ENCODE peak calls at places on chromosomes 16 and 17, in five cellular contexts. One of them, this sample, is unnamed.

GRCh38 chr17:62824290-62825135 is 16.4 kb upstream of the MARCHF10 start:
- DNase-seq in heart left ventricle: no peak
- DNase-seq in transverse colon: no peak
- DNase-seq in esophagus squamous epithelium: no peak
- DNase-seq in right lobe of liver: no peak
- DNase-seq in this sample: no peak

GRCh38 chr16:47043970-47044684 is 70.7 kb upstream of the DNAJA2 start:
- DNase-seq in esophagus squamous epithelium: no peak
- DNase-seq in transverse colon: no peak
- DNase-seq in right lobe of liver: no peak
- DNase-seq in heart left ventricle: peak; percentile 62
- DNase-seq in this sample: no peak

GRCh38 chr16:54077412-54077821 is 209.2 kb downstream of the IRX3 start:
- DNase-seq in right lobe of liver: no peak
- DNase-seq in heart left ventricle: no peak
- DNase-seq in esophagus squamous epithelium: no peak
- DNase-seq in transverse colon: no peak
- DNase-seq in this sample: no peak

GRCh38 chr16:82002831-82003230 is 8.4 kb downstream of the SDR42E1 start:
- DNase-seq in right lobe of liver: no peak
- DNase-seq in transverse colon: no peak
- DNase-seq in esophagus squamous epithelium: no peak
- DNase-seq in heart left ventricle: no peak
- DNase-seq in this sample: no peak

GRCh38 chr16:29852654-29853053 is 10.4 kb downstream of the CDIPT start:
- DNase-seq in right lobe of liver: no peak
- DNase-seq in esophagus squamous epithelium: no peak
- DNase-seq in transverse colon: no peak
- DNase-seq in heart left ventricle: peak; percentile 47
- DNase-seq in this sample: peak; percentile 64

GRCh38 chr16:84753412-84754325 is 53.9 kb downstream of the USP10 start:
- DNase-seq in esophagus squamous epithelium: no peak
- DNase-seq in heart left ventricle: no peak
- DNase-seq in right lobe of liver: no peak
- DNase-seq in transverse colon: no peak
- DNase-seq in this sample: peak; percentile 39

GRCh38 chr17:76726766-76727718 is at the start of gene METTL23:
- DNase-seq in transverse colon: peak; percentile 90
- DNase-seq in heart left ventricle: peak; percentile 93
- DNase-seq in esophagus squamous epithelium: no peak
- DNase-seq in right lobe of liver: peak; percentile 90
- DNase-seq in this sample: peak; percentile 92

GRCh38 chr17:66493283-66494019 is 191.0 kb downstream of the PRKCA start:
- DNase-seq in transverse colon: no peak
- DNase-seq in esophagus squamous epithelium: no peak
- DNase-seq in right lobe of liver: no peak
- DNase-seq in heart left ventricle: no peak
- DNase-seq in this sample: no peak

GRCh38 chr17:61551255-61551742 is 39.7 kb downstream of the NACA2 start:
- DNase-seq in right lobe of liver: no peak
- DNase-seq in transverse colon: no peak
- DNase-seq in heart left ventricle: no peak
- DNase-seq in esophagus squamous epithelium: no peak
- DNase-seq in this sample: no peak

GRCh38 chr17:31085563-31085962 is 9.2 kb upstream of the NF1 start:
- DNase-seq in transverse colon: no peak
- DNase-seq in heart left ventricle: no peak
- DNase-seq in right lobe of liver: no peak
- DNase-seq in esophagus squamous epithelium: no peak
- DNase-seq in this sample: peak; percentile 35

GRCh38 chr17:892958-893357 is 86.6 kb downstream of the NXN start:
- DNase-seq in heart left ventricle: no peak
- DNase-seq in transverse colon: no peak
- DNase-seq in right lobe of liver: no peak
- DNase-seq in esophagus squamous epithelium: no peak
- DNase-seq in this sample: no peak

GRCh38 chr17:40532520-40533253 is 31.3 kb upstream of the TNS4 start:
- DNase-seq in right lobe of liver: no peak
- DNase-seq in esophagus squamous epithelium: no peak
- DNase-seq in transverse colon: no peak
- DNase-seq in heart left ventricle: no peak
- DNase-seq in this sample: peak; percentile 4

GRCh38 chr17:45261577-45262515 is at the start of gene SPATA32:
- DNase-seq in esophagus squamous epithelium: no peak
- DNase-seq in transverse colon: peak; percentile 72
- DNase-seq in heart left ventricle: peak; percentile 82
- DNase-seq in right lobe of liver: peak; percentile 74
- DNase-seq in this sample: peak; percentile 61

GRCh38 chr17:50904522-50905459 is 38.6 kb upstream of the TOB1 start:
- DNase-seq in right lobe of liver: peak; percentile 63
- DNase-seq in esophagus squamous epithelium: no peak
- DNase-seq in heart left ventricle: peak; percentile 55
- DNase-seq in transverse colon: peak; percentile 48
- DNase-seq in this sample: no peak

GRCh38 chr17:74521701-74522201 is 9.5 kb downstream of the CD300LB start:
- DNase-seq in esophagus squamous epithelium: no peak
- DNase-seq in transverse colon: no peak
- DNase-seq in right lobe of liver: no peak
- DNase-seq in heart left ventricle: no peak
- DNase-seq in this sample: peak; percentile 26
- H3K27ac ChIP-seq in esophagus squamous epithelium: peak overlapping the region; percentile 68
- H3K27ac ChIP-seq in transverse colon: peak overlapping the region; percentile 38
- H3K27ac ChIP-seq in right lobe of liver: peak overlapping the region; percentile 75
- H3K27ac ChIP-seq in heart left ventricle: peak overlapping the region; percentile 46
- H3K27ac ChIP-seq in this sample: peak overlapping the region; percentile 90

GRCh38 chr16:31186930-31187807 is 7.2 kb downstream of the FUS start:
- DNase-seq in heart left ventricle: no peak
- DNase-seq in transverse colon: no peak
- DNase-seq in esophagus squamous epithelium: no peak
- DNase-seq in right lobe of liver: no peak
- DNase-seq in this sample: no peak

GRCh38 chr16:31189412-31189778 is 9.5 kb downstream of the FUS start:
- DNase-seq in esophagus squamous epithelium: no peak
- DNase-seq in heart left ventricle: no peak
- DNase-seq in right lobe of liver: no peak
- DNase-seq in transverse colon: no peak
- DNase-seq in this sample: no peak

GRCh38 chr16:31187808-31188189 is 7.9 kb downstream of the FUS start:
- DNase-seq in right lobe of liver: no peak
- DNase-seq in heart left ventricle: no peak
- DNase-seq in transverse colon: no peak
- DNase-seq in esophagus squamous epithelium: no peak
- DNase-seq in this sample: no peak

GRCh38 chr16:31190061-31190460 is 10.1 kb downstream of the FUS start:
- DNase-seq in heart left ventricle: no peak
- DNase-seq in transverse colon: no peak
- DNase-seq in esophagus squamous epithelium: no peak
- DNase-seq in right lobe of liver: no peak
- DNase-seq in this sample: no peak

DNA sequence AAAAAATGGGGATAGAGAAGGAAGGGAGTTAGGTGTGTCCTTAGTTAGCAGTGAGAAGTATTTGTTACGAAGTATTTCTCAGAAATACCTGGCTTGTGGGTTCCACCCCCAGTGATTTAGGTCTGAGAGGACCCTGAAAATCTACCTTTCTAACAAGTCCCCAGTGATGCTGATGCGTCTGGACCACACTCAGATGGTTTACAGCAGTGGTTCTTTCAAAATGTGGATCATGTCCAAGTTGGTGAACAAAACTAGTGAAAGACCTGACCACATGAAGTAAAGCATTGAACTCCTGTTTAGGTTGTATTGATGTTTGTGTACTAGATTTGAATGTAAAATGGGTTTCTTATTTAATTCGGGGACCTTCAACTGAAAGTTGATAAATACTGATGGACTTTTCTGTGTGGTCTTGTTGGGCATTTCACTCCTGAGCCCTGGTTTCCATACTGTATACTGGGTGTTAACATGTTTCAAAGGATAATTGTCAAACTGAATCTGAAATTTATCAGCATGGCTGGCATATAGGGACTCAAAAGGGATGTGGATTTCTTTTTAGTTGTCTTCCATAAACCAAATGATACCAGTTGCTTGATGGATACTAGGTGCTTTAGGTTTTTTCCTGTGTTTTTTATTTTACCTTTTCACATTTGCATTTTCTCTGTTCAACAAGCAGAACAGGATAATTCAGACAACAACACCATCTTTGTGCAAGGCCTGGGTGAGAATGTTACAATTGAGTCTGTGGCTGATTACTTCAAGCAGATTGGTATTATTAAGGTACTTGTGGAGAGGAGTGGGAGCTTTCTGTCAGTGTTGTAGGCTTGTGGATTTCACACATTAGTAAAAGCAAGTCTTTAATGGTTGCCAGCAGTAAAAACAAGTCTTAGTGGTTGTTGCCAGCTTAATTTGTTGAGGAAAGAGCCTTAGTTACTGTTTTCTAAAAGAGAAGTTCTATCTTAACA is 8.8 kb downstream of the FUS start:
- DNase-seq in esophagus squamous epithelium: no peak
- DNase-seq in right lobe of liver: no peak
- DNase-seq in transverse colon: no peak
- DNase-seq in heart left ventricle: no peak
- DNase-seq in this sample: no peak
- TF ChIP-seq POLR2A in esophagus squamous epithelium: no peak
- TF ChIP-seq POLR2A in right lobe of liver: no peak
- TF ChIP-seq POLR2A in transverse colon: no peak
- TF ChIP-seq POLR2A in heart left ventricle: no peak
- TF ChIP-seq POLR2A in this sample: no peak

GRCh38 chr16:24825696-24826095 is 20.1 kb upstream of the SLC5A11 start:
- DNase-seq in heart left ventricle: no peak
- DNase-seq in transverse colon: no peak
- DNase-seq in right lobe of liver: no peak
- DNase-seq in esophagus squamous epithelium: no peak
- DNase-seq in this sample: no peak
- H3K36me3 ChIP-seq in heart left ventricle: peaks cover 82% of the 10 kb centered on the region
- H3K36me3 ChIP-seq in transverse colon: peaks cover 38% of the 10 kb centered on the region
- H3K36me3 ChIP-seq in right lobe of liver: peaks cover 53% of the 10 kb centered on the region
- H3K36me3 ChIP-seq in esophagus squamous epithelium: peaks cover 62% of the 10 kb centered on the region
- H3K36me3 ChIP-seq in this sample: peaks cover 74% of the 10 kb centered on the region

GRCh38 chr17:43994272-43995149 is 9.9 kb upstream of the NAGS start:
- DNase-seq in right lobe of liver: peak; percentile 73
- DNase-seq in transverse colon: peak; percentile 60
- DNase-seq in esophagus squamous epithelium: no peak
- DNase-seq in heart left ventricle: peak; percentile 73
- DNase-seq in this sample: peak; percentile 74
- H3K27ac ChIP-seq in right lobe of liver: no peak overlapping the region
- H3K27ac ChIP-seq in transverse colon: no peak overlapping the region
- H3K27ac ChIP-seq in esophagus squamous epithelium: no peak overlapping the region
- H3K27ac ChIP-seq in heart left ventricle: no peak overlapping the region
- H3K27ac ChIP-seq in this sample: no peak overlapping the region

This sample was measured in adrenal gland.